ENCODE peak calls at places on chromosomes 4 and X, in eight cellular contexts. I, D, U, W, M, B, Q and T are unnamed samples. For H3K9me3, the result is how much of the 10 kb centered on the place peaks cover.

GRCh38 chrX:1283750-1284149 is 15.1 kb downstream of the CSF2RA start:
- DNase-seq in I (no peak), W (no peak), Q (no peak), D (no peak), M (no peak), B (no peak), U (no peak), T (no peak)

GRCh38 chr4:26451597-26451996 is 38.7 kb downstream of the CCKAR start:
- DNase-seq in W (no peak), U (no peak), M (no peak), Q (no peak), I (no peak), D (no peak), B (no peak), T (no peak)

GRCh38 chr4:87911252-87911774 is 64.2 kb upstream of the SPP1 start:
- DNase-seq in B (no peak), Q (no peak), D (no peak), I (no peak), M (no peak), U (peak), W (peak), T (no peak)

GRCh38 chr4:498328-498919 is 532 bp downstream of the ZNF721 start:
- DNase-seq in U (no peak), B (no peak), I (no peak), W (no peak), M (no peak), D (no peak), Q (no peak), T (no peak)

GRCh38 chr4:105147226-105148151 is 813 bp downstream of the TET2 start:
- DNase-seq in W (peak), I (peak), B (peak), Q (peak), D (peak), M (peak), U (peak), T (no peak)

GRCh38 chrX:148592595-148592994 is 92.2 kb downstream of the AFF2 start:
- DNase-seq in W (no peak), B (no peak), D (no peak), I (no peak), Q (no peak), M (no peak), U (no peak), T (no peak)

GRCh38 chr4:40563401-40563800 is 66.3 kb downstream of the RBM47 start:
- DNase-seq in B (no peak), M (no peak), W (no peak), U (no peak), Q (no peak), D (no peak), I (no peak), T (no peak)

GRCh38 chr4:119873132-119873531 is 193.5 kb downstream of the MAD2L1 start:
- DNase-seq in D (no peak), W (no peak), I (no peak), Q (no peak), U (no peak), B (no peak), M (no peak), T (no peak)

DNA sequence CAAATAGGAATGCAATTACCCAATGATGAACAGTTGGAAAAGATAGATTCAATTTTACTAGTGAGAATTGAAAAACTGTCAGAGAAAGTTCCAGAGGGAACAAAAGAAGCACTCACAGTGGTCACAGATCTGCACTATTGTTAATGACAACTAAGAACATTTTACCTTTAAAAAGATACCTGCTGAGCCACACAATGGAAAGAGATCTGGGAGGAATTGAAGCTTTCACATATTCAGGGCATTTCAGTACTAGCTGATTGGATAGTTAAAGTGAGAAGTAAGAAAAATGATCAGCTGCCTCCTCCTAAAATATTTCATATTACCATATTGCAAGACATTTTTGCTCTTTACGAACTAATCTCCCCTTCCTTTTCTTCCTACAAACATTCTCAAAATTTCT is 1822.2 kb downstream of the STIM2 start:
- DNase-seq in U (no peak), D (no peak), M (no peak), I (no peak), B (no peak), Q (no peak), W (no peak), T (no peak)
- H3K9me3 ChIP-seq in U (under half), D (under half), M (under half), I (under half), B (under half), Q (under half), W (under half), T (under half)

GRCh38 chr4:89661490-89661889 is 175.5 kb downstream of the SNCA start:
- DNase-seq in B (no peak), U (no peak), Q (no peak), M (no peak), W (peak), I (no peak), D (no peak), T (no peak)

GRCh38 chr4:89660851-89661250 is 176.1 kb downstream of the SNCA start:
- DNase-seq in B (no peak), W (peak), I (no peak), D (no peak), Q (no peak), U (no peak), M (no peak), T (no peak)

GRCh38 chr4:89660444-89660843 is 176.5 kb downstream of the SNCA start:
- DNase-seq in M (no peak), B (no peak), I (no peak), U (no peak), W (no peak), Q (no peak), D (no peak), T (no peak)

GRCh38 chr4:89658701-89659024 is 178.3 kb downstream of the SNCA start:
- DNase-seq in M (no peak), B (no peak), I (no peak), D (no peak), Q (no peak), W (no peak), U (no peak), T (no peak)

DNA sequence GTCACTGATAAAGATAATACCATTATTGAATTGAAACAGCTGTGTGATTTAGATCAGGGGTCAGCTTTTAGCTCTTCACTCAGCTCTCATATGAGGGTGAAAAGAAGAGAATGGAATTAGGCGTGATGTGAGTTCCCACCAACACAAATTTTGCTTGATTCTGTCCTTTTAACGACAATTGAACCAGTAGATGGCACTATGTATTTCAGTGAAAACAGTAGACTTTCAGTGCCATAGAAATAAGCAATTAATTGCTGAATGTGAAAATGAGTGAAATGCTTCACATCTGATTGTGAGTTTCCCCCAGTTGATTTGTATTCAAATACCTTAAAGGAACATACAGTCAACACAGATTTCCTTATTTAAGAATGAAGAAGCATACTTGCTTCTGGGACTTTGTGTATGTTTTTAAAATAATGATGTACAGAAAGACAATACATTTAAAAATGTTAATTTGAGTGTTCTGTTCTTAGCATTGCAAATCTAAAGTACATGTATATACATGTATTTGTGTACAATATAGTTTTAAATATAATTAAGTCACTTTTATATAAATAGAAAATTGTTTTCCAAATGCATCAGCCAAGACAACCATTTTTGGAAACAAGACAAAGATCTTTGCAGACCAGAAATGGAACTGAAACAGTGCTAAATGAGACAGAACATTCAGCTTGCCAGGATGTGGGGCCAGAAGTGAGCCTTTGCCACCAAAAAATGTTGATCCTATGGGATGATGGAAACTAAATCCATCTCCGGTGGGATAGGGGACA is 178.8 kb downstream of the SNCA start:
- DNase-seq in Q (no peak), I (no peak), D (no peak), B (no peak), W (peak), U (no peak), M (no peak), T (no peak)
- TF ChIP-seq CTCF in Q (no peak), I (no peak), D (no peak), B (peak), W (peak), U (peak), M (peak), T (no peak)

DNA sequence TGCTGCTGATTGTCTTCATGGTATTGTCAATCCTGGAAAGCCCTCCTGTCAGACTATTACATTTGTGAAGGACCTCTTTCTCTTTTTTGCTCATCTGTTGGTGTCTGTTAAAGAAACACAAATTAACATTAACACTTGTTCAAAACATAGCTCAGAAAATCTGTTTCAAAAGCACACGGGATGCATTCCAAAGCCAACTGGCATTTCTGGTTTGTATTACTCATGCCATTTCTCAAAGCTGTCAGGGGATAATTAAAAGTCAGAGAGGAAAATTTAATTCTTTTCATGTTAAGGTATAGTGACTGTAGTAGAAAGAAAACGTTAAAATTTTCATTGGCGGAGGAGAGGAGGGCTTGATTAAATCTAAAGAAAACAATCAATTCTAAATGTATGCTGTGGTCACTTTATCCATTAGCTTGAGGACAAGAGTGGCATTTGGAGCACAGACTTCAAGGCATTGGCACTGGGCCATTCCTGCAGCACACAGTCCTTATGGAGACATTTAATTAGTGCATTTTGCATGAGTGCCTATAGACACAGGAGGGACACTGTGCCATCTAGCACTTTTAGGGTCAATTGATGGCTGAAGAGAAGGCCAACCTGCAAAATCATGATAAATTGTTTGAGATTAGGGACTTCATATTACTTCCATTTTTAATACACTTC is 21.2 kb upstream of the GLRA2 start:
- DNase-seq in M (no peak), Q (no peak), D (no peak), U (no peak), B (no peak), W (no peak), I (no peak), T (no peak)
- H3K9me3 ChIP-seq in M (under half), Q (under half), D (under half), U (under half), B (under half), W (under half), I (under half), T (under half)

DNA sequence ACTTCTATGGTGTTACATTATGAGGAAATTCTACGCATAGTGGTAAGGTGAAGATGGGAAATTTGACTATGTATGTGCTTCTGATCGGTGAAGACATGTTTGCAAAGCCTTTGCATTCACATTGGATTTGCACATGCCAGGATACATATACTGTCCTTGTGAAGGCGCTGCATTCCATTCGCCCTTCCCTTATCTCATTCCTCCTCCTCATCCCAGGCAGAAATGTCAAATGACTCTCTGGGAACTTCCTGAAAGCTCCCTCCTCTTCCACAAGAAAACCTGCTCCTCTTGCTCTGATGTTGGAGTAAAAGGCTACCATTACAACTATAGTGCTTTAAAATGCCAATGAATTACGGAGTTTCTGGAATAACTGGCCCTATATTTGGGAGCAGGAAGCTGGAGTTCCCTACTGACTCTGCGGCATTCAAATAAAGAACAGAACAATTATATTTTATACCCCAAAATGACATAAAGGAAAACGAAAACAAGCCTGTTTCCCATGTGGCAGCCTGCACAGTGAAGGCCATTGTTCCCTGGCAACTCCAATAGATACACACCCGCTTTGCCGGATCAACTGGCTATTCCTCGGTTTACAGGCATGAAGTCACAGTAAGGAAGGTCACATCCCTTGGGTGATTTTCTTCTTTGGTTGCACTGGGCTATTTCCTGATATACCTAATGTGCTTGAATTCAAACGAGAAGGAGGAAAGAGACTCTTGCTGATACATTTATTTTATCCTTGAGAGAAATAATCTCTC is 84.5 kb downstream of the AREG start:
- DNase-seq in Q (no peak), D (no peak), B (no peak), U (no peak), M (no peak), W (peak), I (no peak), T (no peak)
- TF ChIP-seq CTCF in Q (no peak), D (no peak), B (no peak), U (no peak), M (no peak), W (no peak), I (no peak), T (no peak)

GRCh38 chr4:149223659-149224058 is 592.0 kb downstream of the IQCM start:
- DNase-seq in I (no peak), D (no peak), M (no peak), U (no peak), B (no peak), W (peak), Q (no peak), T (no peak)
- H3K9me3 ChIP-seq in I (under half), D (under half), M (under half), U (under half), B (under half), W (under half), Q (under half), T (under half)

GRCh38 chrX:64894454-64895038 is 81.7 kb downstream of the ZC4H2 start:
- DNase-seq in U (peak), Q (no peak), W (no peak), M (peak), I (no peak), D (no peak), B (peak), T (no peak)
- TF ChIP-seq CTCF in U (peak), Q (peak), W (no peak), M (peak), I (peak), D (peak), B (peak), T (no peak)

DNA sequence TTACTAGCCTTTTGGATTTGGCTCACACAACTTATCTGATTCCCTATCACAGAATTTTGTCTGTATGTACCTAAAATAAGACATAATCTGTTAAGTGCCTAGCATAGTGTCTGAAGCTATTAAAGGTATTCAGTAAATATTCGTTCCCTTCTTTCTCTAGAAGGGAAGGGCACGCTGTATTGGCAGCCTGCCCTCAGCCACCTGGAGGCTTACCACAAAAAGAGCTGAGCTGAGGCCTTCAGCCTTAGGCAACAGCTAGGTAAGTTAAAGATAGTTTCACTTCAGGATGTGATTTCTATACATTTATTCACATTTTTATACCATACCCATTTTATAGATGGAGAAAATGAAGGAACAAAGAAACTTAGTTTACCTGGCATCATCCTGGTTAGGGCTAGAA is 400.0 kb upstream of the LCORL start:
- DNase-seq in M (no peak), Q (no peak), B (no peak), I (no peak), U (no peak), W (no peak), D (no peak), T (no peak)
- H3K9me3 ChIP-seq in M (under half), Q (under half), B (under half), I (under half), U (under half), W (under half), D (under half), T (under half)

DNA sequence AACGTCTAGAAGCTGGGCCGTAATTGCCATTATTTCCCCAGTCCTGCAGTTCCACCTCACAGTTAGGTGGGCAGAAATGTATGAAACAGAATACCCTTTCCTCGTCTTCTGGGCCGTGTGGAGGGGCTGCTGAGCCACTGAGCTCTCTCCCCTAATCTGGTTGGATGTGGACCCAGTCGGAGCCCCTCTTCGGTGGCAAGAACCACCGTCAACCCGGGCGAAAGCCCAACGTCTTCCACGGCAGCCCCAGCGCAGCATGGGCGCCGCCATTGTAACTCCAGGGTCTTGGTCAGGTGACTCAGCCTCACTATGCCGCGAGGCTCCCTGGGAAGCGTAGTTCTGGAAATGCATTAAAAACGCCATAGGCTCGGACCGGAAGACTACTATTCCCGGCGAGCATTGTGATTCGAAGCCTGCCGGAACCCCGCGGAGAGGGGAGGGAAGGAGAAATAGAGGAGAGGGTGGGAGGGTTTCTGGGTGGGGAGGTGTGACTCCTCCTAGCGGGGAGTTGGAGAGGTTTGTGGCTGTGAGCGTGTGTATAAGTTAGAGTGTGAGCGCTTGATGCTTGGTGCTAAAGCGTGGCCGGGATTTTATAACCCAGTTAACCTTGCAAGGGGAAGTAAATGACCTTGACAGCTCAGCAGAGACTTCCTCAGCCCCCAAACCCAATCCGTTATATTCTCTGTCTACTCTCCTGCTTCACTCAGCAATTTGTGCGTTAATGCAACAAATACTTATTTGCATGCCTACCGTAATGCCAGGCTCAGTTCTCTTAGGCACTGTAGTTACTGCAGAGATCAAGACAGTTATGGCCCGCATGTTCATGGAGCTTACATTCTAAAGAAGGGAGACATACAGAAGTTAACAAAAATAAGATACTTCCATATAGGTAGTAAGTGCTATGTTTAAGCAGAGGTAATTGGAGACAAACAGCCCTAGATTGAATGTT is at the start of gene GATB:
- DNase-seq in W (peak), I (peak), U (peak), B (peak), Q (peak), M (peak), D (peak), T (peak)
- TF ChIP-seq CTCF in W (peak), I (peak), U (peak), B (peak), Q (peak), M (peak), D (peak), T (no peak)